ENCODE peak calls at places on chromosomes 1 and 21, in eight cellular contexts. Y is HFFc6, M is GM12865, B is pancreas, D is GM20000, L is lung, P is cardiac fibroblast, U is cardiac muscle cell. V is an unnamed sample.

GRCh38 chr1:23960291-23960718 is 677 bp downstream of the PNRC2 start:
- DNase-seq in P (peak; percentile 52), D (no peak), L (no peak), B (no peak), U (peak; percentile 48), Y (peak; percentile 33), M (peak; percentile 28), V (no peak)

GRCh38 chr21:32612075-32612998 is at the start of gene CFAP298:
- DNase-seq in D (peak; percentile 88), M (peak; percentile 95), B (peak; percentile 91), L (peak; percentile 91), P (peak; percentile 96), U (peak; percentile 98), Y (peak; percentile 96), V (peak; percentile 88)

GRCh38 chr1:210605099-210605498 is 276.4 kb downstream of the HHAT start:
- DNase-seq in D (no peak), B (no peak), P (no peak), M (no peak), L (no peak), U (no peak), Y (no peak), V (no peak)

GRCh38 chr1:178037510-178038253 is 56.2 kb upstream of the RASAL2 start:
- DNase-seq in L (peak; percentile 86), D (no peak), U (peak; percentile 93), P (peak; percentile 77), M (no peak), B (peak; percentile 95), Y (peak; percentile 24), V (no peak)

GRCh38 chr1:109402025-109402424 is 4.3 kb upstream of the SORT1 start:
- DNase-seq in Y (no peak), L (no peak), P (no peak), M (no peak), D (no peak), U (no peak), B (no peak), V (no peak)

GRCh38 chr21:15437873-15438272 is 291.9 kb upstream of the USP25 start:
- DNase-seq in L (no peak), M (peak; percentile 75), P (peak; percentile 75), B (no peak), U (peak; percentile 39), Y (no peak), D (peak; percentile 21), V (no peak)

GRCh38 chr1:17259233-17259873 is 10.5 kb downstream of the PADI3 start:
- DNase-seq in P (no peak), M (no peak), U (peak; percentile 26), L (no peak), D (no peak), Y (peak; percentile 30), B (no peak), V (no peak)

GRCh38 chr1:12125422-12126355 is 41.1 kb upstream of the TNFRSF1B start:
- DNase-seq in L (no peak), Y (no peak), U (peak; percentile 38), D (no peak), M (no peak), P (no peak), B (no peak), V (no peak)

GRCh38 chr1:10730985-10731384 is 65.5 kb downstream of the CASZ1 start:
- DNase-seq in B (no peak), D (no peak), P (peak; percentile 84), U (peak; percentile 79), L (no peak), Y (peak; percentile 66), M (no peak), V (peak; percentile 47)

GRCh38 chr1:47569681-47570470 is 132.0 kb downstream of the FOXD2 start:
- DNase-seq in B (no peak), U (peak; percentile 89), M (no peak), L (peak; percentile 78), Y (peak; percentile 97), P (peak; percentile 87), D (no peak), V (peak; percentile 72)

GRCh38 chr1:54403808-54404261 is 2.4 kb downstream of the SSBP3 start:
- DNase-seq in D (no peak), M (no peak), B (no peak), Y (peak; percentile 39), U (peak; percentile 66), L (no peak), P (peak; percentile 74), V (no peak)

GRCh38 chr1:163263818-163264217 is 57.9 kb upstream of the NUF2 start:
- DNase-seq in U (no peak), M (peak; percentile 2), B (no peak), P (no peak), Y (no peak), L (no peak), D (peak; percentile 8), V (no peak)

GRCh38 chr1:203104789-203105188 is 19.0 kb upstream of the MYOG start:
- DNase-seq in L (no peak), D (no peak), B (no peak), Y (no peak), P (no peak), M (no peak), U (no peak), V (no peak)

GRCh38 chr1:212597495-212597894 is 11.1 kb upstream of the ATF3 start:
- DNase-seq in M (no peak), Y (no peak), P (peak; percentile 37), B (no peak), D (no peak), L (no peak), U (no peak), V (no peak)

GRCh38 chr1:13700521-13701273 is 709 bp downstream of the PRDM2 start:
- DNase-seq in P (peak; percentile 36), B (peak; percentile 51), U (peak; percentile 46), M (peak; percentile 64), L (peak; percentile 32), D (peak; percentile 80), Y (no peak), V (peak; percentile 44)

GRCh38 chr1:7587726-7588456 is 183.2 kb upstream of the VAMP3 start:
- DNase-seq in L (no peak), B (peak; percentile 57), D (no peak), M (no peak), U (no peak), P (no peak), Y (no peak), V (no peak)

GRCh38 chr1:167373398-167373797 is 144.9 kb downstream of the CD247 start:
- DNase-seq in B (no peak), P (no peak), U (peak; percentile 53), L (no peak), Y (no peak), D (no peak), M (no peak), V (no peak)

GRCh38 chr1:32939655-32940371 is 24.8 kb downstream of the RNF19B start:
- DNase-seq in L (peak; percentile 51), B (no peak), Y (peak; percentile 67), D (no peak), M (no peak), U (peak; percentile 95), P (peak; percentile 92), V (no peak)

GRCh38 chr1:241762713-241763339 is 85.2 kb upstream of the EXO1 start:
- DNase-seq in P (peak; percentile 19), L (no peak), M (no peak), D (no peak), B (no peak), Y (no peak), U (no peak), V (no peak)

GRCh38 chr1:167043752-167044488 is 46.3 kb downstream of the GPA33 start:
- DNase-seq in P (peak; percentile 17), D (peak; percentile 73), B (peak; percentile 89), U (peak; percentile 49), M (peak; percentile 84), L (peak; percentile 78), Y (no peak), V (peak; percentile 78)

GRCh38 chr1:88552226-88552625 is 131.8 kb upstream of the PKN2 start:
- DNase-seq in P (no peak), B (no peak), Y (no peak), D (no peak), M (no peak), U (no peak), L (no peak), V (no peak)
- TF ChIP-seq CTCF in P (no peak), B (no peak), Y (no peak), D (no peak), M (no peak), U (no peak), L (no peak), V (peak; percentile 27)

DNA sequence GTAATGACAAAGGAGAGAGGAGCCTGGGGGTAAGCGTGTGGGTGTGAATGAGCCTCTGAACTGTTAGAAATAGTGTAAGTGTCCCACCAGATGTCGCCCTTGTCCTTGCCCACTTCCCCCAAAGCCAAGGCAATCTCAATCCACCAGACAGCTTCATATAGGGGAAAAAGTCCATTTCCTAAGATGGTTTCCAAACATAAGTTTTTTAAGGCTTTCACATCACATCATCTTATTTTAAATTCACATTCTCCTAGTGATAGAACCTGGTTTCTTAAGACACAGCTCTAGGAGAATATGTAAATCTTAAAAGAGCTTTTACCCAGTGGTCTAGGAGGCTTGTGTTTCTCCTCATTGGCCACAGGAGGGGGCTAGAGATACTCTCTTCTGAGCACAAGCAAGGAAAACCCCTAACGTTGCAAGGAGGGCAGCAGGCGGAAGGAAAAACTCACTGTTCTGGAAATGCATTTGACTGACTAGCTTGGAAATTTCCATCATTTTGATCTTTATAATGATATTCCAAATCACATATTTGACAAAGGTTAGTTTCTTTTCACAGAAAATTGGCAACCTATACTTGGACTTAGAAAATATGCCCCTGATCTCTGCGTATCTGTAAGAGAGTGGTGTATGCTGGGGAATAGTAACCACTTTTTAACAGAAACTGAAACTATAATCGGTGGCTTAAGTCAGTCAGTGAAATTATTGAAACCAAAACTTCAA is 51.9 kb upstream of the LPAR3 start:
- DNase-seq in L (peak; percentile 79), M (peak; percentile 94), Y (peak; percentile 81), D (peak; percentile 50), U (peak; percentile 96), P (peak; percentile 96), B (no peak), V (peak; percentile 65)
- TF ChIP-seq CTCF in L (peak; percentile 63), M (peak; percentile 75), Y (peak; percentile 93), D (peak; percentile 50), U (peak; percentile 81), P (peak; percentile 79), B (peak; percentile 92), V (peak; percentile 68)

GRCh38 chr21:34647552-34647951 is 21.2 kb upstream of the CLIC6 start:
- DNase-seq in U (no peak), P (no peak), M (no peak), B (no peak), D (no peak), L (no peak), Y (no peak), V (no peak)
- TF ChIP-seq CTCF in U (no peak), P (no peak), M (no peak), B (no peak), D (no peak), L (no peak), Y (no peak), V (no peak)

DNA sequence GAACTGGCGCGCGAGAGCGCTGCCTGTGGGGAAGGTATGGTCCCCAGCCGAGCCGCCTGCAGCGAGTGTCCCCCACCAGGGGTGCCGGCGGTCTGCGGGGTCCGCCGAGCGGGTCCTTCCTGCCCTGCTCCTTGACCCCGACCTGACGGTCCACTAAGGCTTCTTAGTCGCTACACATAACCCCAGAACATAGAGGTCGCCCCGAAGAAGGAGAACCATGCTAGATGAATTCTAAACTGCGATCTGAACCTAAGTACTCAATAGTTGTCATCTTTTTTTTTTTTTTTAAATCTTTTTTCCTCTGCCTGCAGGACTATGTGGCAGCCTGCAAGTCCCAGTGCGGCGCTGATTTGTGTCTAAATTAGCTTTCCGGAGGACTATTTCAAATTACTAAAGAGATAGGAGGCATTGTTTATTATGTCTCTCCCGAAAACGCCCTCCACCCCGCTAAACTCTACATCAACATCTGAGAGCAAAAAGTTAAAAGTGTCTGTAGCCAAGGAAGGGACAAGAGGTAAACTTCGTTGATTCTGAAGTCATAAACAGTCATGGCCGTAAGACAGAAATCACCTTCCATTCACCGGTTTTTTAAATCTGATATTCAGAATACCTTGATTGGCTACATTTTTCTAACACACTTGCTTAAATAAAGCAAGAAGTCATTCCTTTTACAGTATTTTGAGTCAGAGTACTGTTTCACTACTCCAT is 476 bp downstream of the AXDND1 start:
- DNase-seq in P (peak; percentile 31), M (no peak), D (no peak), U (peak; percentile 21), Y (no peak), B (no peak), L (no peak), V (no peak)
- TF ChIP-seq CTCF in P (no peak), M (no peak), D (no peak), U (no peak), Y (no peak), B (peak; percentile 3), L (no peak), V (no peak)

V was measured in Caco-2.